ENCODE peak calls at places on chromosomes 7 and 10, in five cellular contexts. Z is neural progenitor cell; C is neuronal stem cell; Q is adrenal gland; W is activated CD4-positive, alpha-beta T cell treated with anti-CD3 and anti-CD28 coated beads, Interleukin-2, amount 10 ng/mL, durations not matched to agents 24 days and 14 days. O is an unnamed sample.

GRCh38 chr10:131474426-131474825 is 162.9 kb upstream of the TCERG1L start:
- DNase-seq in Q (no peak), W (no peak), Z (no peak), C (no peak), O (no peak)

GRCh38 chr7:131848033-131848432 is 291.6 kb upstream of the PODXL start:
- DNase-seq in C (no peak), Z (no peak), W (no peak), Q (no peak), O (no peak)

GRCh38 chr7:65892832-65893231 is 20.0 kb downstream of the VKORC1L1 start:
- DNase-seq in C (no peak), Z (no peak), Q (peak; percentile 8), W (no peak), O (no peak)

GRCh38 chr10:84118395-84119006 is 20.8 kb upstream of the GHITM start:
- DNase-seq in W (no peak), C (no peak), Q (no peak), Z (no peak), O (no peak)

GRCh38 chr10:125448596-125448995 is 234.4 kb downstream of the TEX36 start:
- DNase-seq in Z (peak; percentile 70), W (no peak), C (peak; percentile 20), Q (peak; percentile 3), O (no peak)

GRCh38 chr7:33155811-33156210 is 26.4 kb downstream of the BBS9 start:
- DNase-seq in C (no peak), Q (no peak), W (peak; percentile 3), Z (no peak), O (peak; percentile 95)

GRCh38 chr10:112988839-112989406 is 38.9 kb downstream of the TCF7L2 start:
- DNase-seq in C (no peak), Z (no peak), Q (peak; percentile 31), W (no peak), O (no peak)

GRCh38 chr7:29127527-29127926 is 18.8 kb downstream of the CPVL start:
- DNase-seq in Z (peak; percentile 54), Q (no peak), W (no peak), C (peak; percentile 35), O (no peak)

GRCh38 chr7:138483516-138483915 is 23.5 kb downstream of the TRIM24 start:
- DNase-seq in Z (no peak), C (no peak), Q (no peak), W (no peak), O (no peak)

GRCh38 chr10:49596493-49596809 is 13.7 kb upstream of the SLC18A3 start:
- DNase-seq in C (no peak), Q (no peak), Z (no peak), W (no peak), O (no peak)

GRCh38 chr10:72340510-72340895 is 14.2 kb downstream of the DNAJB12 start:
- DNase-seq in W (peak; percentile 94), C (no peak), Z (peak; percentile 79), Q (peak; percentile 81), O (no peak)